ENCODE peak calls at places on chromosomes 5 and 9, in four cellular contexts. A is fibroblast of villous mesenchyme, F is A549, J is bronchial epithelial cell. L is an unnamed sample.

GRCh38 chr9:129404621-129405020 is 216.3 kb downstream of the C9orf50 start:
- DNase-seq in F (no peak), J (no peak), A (no peak), L (no peak)

GRCh38 chr5:95384485-95385213 is 6.5 kb upstream of the FAM81B start:
- DNase-seq in J (peak), F (no peak), A (no peak), L (no peak)

GRCh38 chr5:135705230-135705631 is 126.4 kb upstream of the CXCL14 start:
- DNase-seq in F (no peak), J (peak), A (no peak), L (no peak)

GRCh38 chr5:57735754-57736153 is 253.1 kb upstream of the ACTBL2 start:
- DNase-seq in F (peak), J (peak), A (peak), L (no peak)

GRCh38 chr5:180340856-180341255 is 12.3 kb downstream of the GFPT2 start:
- DNase-seq in F (no peak), A (peak), J (no peak), L (no peak)

GRCh38 chr9:83986765-83987401 is 6.3 kb downstream of the RMI1 start:
- DNase-seq in A (no peak), F (no peak), J (peak), L (no peak)

GRCh38 chr9:31185831-31186230 is 1198.6 kb upstream of the ACO1 start:
- DNase-seq in F (no peak), A (peak), J (peak), L (no peak)

GRCh38 chr5:160694896-160695295 is 157.1 kb downstream of the ATP10B start:
- DNase-seq in J (no peak), F (no peak), A (no peak), L (no peak)

GRCh38 chr5:131379723-131380122 is 115.9 kb downstream of the CDC42SE2 start:
- DNase-seq in J (peak), F (peak), A (peak), L (no peak)

GRCh38 chr5:151319334-151319733 is 15.8 kb upstream of the SLC36A3 start:
- DNase-seq in J (peak), F (no peak), A (peak), L (no peak)
- TF ChIP-seq CTCF in J (peak), F (peak), A (peak), L (peak)

GRCh38 chr5:177552839-177553455 is 1.4 kb downstream of the FAM193B start:
- DNase-seq in A (peak), J (no peak), F (no peak), L (no peak)
- TF ChIP-seq CTCF in A (no peak), J (no peak), F (no peak), L (no peak)

GRCh38 chr9:104025109-104025508 is 69.0 kb upstream of the SMC2 start:
- DNase-seq in F (no peak), J (peak), A (no peak), L (no peak)

GRCh38 chr9:104028827-104029226 is 65.3 kb upstream of the SMC2 start:
- DNase-seq in F (no peak), A (no peak), J (no peak), L (no peak)

GRCh38 chr9:104027295-104027694 is 66.8 kb upstream of the SMC2 start:
- DNase-seq in J (no peak), F (no peak), A (no peak), L (no peak)

GRCh38 chr9:104025945-104026344 is 68.2 kb upstream of the SMC2 start:
- DNase-seq in F (no peak), J (no peak), A (peak), L (no peak)
- TF ChIP-seq CTCF in F (no peak), J (no peak), A (no peak), L (no peak)

DNA sequence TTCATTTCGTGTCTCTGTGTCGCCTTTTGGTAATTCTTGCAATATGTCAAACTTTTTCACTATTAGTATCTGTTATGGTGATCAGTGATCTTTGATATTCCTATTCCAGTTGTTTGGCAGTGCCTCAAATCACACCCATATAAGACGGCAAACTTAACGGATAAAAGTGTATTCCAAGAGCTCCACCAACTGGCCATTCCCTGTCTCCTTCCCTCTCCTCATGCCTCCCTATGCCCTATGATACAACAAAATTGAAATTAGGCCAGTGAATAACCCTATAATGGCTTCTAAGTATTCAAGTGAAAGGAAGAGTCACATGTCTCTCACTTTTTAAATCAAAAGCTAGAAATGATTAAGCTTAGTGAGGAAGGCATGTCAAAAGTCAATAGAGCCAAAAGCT is 74.8 kb downstream of the CDK5RAP2 start:
- DNase-seq in A (no peak), F (no peak), J (no peak), L (no peak)
- TF ChIP-seq CTCF in A (peak), F (no peak), J (peak), L (no peak)

DNA sequence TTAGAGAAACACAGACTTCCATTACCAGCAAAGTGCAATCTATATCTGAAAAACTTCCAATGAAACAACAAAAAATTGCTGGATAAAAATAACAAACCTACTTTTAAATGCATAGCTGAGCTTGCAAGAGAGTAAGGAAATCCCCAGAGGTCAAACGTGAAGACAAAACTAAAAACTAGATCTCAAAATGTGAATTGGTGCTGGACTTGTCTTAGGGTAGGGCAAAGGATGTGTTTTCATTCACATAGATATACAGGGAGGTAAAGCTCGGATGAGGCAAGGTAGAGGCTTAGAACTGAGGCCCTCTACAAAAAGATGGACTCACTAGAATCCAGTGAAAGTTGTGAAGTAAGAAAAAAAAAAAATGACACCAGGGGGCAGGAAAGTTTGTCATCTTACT is 13.6 kb upstream of the RASA1 start:
- DNase-seq in J (no peak), A (no peak), F (no peak), L (no peak)
- TF ChIP-seq CTCF in J (no peak), A (no peak), F (no peak), L (no peak)

L was measured in type B pancreatic cell.